ENCODE peak calls at places on chromosomes 7 and 10, in four cellular contexts. R is HL-60; Y is tibial nerve; D is CD4-positive, alpha-beta T cell. M is an unnamed sample.

GRCh38 chr10:49679480-49679893 is at the start of gene C10orf53:
- DNase-seq in R (peak), Y (no peak), D (no peak), M (peak)

GRCh38 chr7:93921190-93921585 is 347 bp upstream of the GNG11 start:
- DNase-seq in R (no peak), Y (no peak), D (no peak), M (no peak)

GRCh38 chr10:95237376-95238170 is 43.5 kb downstream of the ACSM6 start:
- DNase-seq in R (no peak), Y (no peak), D (no peak), M (no peak)

GRCh38 chr7:139078399-139078798 is 31.1 kb downstream of the ZC3HAV1 start:
- DNase-seq in R (no peak), Y (no peak), D (no peak), M (no peak)

GRCh38 chr7:22996470-22996869 is 17.5 kb downstream of the HYCC1 start:
- DNase-seq in R (no peak), Y (no peak), D (no peak), M (no peak)

GRCh38 chr10:132891313-132891712 is 51.1 kb downstream of the CFAP46 start:
- DNase-seq in R (no peak), Y (no peak), D (no peak), M (no peak)

GRCh38 chr10:50846753-50847152 is 38.7 kb downstream of the A1CF start:
- DNase-seq in R (no peak), Y (no peak), D (no peak), M (no peak)

GRCh38 chr10:52768114-52768532 is 4.5 kb downstream of the MBL2 start:
- DNase-seq in R (no peak), Y (no peak), D (no peak), M (no peak)

GRCh38 chr7:45623740-45624391 is 49.7 kb downstream of the ADCY1 start:
- DNase-seq in R (no peak), Y (no peak), D (no peak), M (no peak)

GRCh38 chr10:86362566-86363183 is 3.9 kb downstream of the GRID1 start:
- DNase-seq in R (no peak), Y (no peak), D (no peak), M (no peak)

DNA sequence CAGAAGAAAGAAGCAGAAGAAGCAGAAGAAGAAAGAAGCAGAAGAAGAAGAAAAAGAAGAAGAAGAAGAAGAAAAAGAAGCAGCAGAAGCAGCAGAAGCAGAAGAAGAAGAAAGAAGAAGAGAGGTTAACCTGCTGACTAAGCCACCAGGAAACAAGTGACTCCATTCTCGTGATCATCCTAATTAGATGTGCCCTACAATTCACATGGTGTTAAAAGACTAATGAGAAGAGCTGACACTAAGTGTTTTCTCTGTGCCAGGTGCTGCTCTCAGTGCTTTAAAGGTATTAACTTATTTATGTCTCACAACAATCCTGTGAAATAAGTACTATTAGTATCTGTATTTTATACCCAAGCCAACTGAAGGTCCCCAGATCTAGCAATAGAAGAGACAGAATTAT is 11.4 kb downstream of the CDNF start:
- DNase-seq in R (no peak), Y (no peak), D (no peak), M (no peak)
- H3K27ac ChIP-seq in R (no peak), Y (no peak), D (no peak), M (no peak)

DNA sequence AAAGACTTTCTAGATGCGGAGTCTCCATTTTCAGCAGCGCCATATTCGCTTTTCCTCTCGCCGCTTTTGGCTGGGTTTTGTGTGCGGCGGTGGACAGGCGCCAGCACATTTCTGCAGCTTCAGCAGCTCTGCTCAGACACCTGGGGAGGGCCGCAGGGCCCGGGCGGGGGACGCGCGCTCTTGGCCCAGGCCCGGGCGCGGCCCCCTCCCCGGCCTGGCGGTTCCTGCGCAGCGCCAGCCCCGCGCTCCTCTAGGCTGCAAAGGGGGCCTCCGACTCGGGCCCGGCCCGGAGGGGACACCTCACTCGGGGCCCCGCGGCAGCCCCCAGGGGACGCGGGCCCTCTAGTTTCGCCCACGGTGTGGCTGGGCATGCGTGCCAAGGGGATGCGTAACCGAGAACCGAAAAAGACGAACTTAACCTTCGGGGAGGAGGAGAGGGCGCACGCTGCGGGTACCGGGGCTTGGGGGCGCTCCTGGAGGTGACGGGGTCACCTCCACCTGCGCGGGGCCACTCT is 34.5 kb upstream of the EBLN1 start:
- DNase-seq in R (no peak), Y (peak), D (no peak), M (peak)
- H3K27ac ChIP-seq in R (peak), Y (peak), D (peak), M (peak)

DNA sequence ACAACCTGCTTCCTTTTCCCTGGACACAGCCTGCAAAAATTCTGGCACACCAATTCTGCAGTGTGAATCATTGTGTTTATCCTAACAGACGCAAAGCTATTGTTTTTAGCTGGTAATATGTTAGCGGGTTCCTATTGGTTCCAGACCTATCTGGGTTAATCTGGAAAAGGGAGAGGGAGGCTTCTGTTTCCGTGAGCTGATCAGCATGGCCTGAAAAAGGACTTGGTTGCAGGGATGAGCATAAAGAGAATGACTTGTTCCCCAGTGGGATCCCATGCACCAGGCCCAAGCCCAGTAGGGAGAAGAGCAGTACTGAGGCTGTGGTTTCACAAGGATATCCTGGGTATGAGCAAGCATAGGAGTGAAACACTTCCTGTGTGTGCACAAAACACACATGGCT is 78.4 kb downstream of the PDE1C start:
- DNase-seq in R (no peak), Y (no peak), D (no peak), M (no peak)
- H3K27ac ChIP-seq in R (no peak), Y (no peak), D (no peak), M (no peak)

DNA sequence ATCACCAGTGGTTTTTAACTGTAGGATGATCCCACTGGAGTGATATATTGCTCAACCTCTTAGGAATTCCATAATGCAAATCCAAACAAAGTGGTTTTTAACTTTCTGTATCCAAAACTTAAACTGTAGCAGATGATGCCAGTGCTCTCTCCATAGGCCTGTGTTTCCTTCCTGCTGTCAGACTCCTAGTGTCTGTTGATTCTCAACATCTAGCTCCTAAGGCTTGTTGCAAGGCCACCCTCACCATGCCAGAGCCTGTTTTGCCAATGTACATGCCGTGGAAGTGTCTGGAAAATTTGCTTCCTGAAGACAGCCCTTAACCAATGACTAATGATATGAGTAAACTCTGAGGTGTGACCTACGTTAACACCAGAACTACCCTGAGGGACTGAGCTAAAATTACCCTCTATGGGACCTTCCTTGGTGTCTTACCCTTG is 39.3 kb downstream of the C1GALT1 start:
- DNase-seq in R (no peak), Y (no peak), D (no peak), M (no peak)
- H3K27ac ChIP-seq in R (no peak), Y (no peak), D (no peak), M (no peak)

GRCh38 chr10:28612877-28613276 is 64.4 kb upstream of the BAMBI start:
- DNase-seq in R (no peak), Y (no peak), D (no peak), M (no peak)
- H3K27ac ChIP-seq in R (no peak), Y (no peak), D (no peak), M (no peak)

DNA sequence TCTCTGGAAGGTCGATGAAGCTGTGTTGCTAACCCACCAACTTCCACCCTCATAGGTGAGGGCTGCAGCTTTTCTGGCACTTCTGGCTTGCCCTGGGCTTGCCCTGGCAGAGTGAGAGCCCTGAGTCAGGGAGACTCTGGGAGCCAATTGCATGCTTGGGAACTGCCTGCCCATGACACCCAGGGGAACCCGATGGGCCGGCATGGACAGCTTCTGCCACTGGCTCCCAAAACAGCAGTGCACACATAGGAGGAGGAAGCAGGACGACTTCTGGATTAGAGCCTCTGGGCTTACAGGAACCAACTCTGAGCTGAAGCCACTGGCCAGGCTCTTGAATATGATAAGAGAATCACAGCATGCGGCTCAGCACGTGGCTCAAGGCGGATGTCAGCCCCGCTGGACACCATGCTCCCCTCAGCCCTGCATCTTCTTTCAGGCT is 135.2 kb upstream of the UNC5B start:
- DNase-seq in R (no peak), Y (no peak), D (no peak), M (no peak)
- H3K27ac ChIP-seq in R (no peak), Y (no peak), D (no peak), M (no peak)

GRCh38 chr10:33698028-33698427 is 363.6 kb upstream of the NRP1 start:
- DNase-seq in R (no peak), Y (no peak), D (no peak), M (no peak)
- H3K27ac ChIP-seq in R (no peak), Y (no peak), D (no peak), M (no peak)

GRCh38 chr10:20976891-20977684 is 80.0 kb upstream of the NEBL start:
- DNase-seq in R (no peak), Y (no peak), D (no peak), M (no peak)
- H3K27ac ChIP-seq in R (no peak), Y (no peak), D (no peak), M (no peak)

GRCh38 chr7:2521341-2521745 is 1.8 kb downstream of the LFNG start:
- DNase-seq in R (no peak), Y (no peak), D (no peak), M (no peak)
- H3K27ac ChIP-seq in R (no peak), Y (peak), D (peak), M (peak)

DNA sequence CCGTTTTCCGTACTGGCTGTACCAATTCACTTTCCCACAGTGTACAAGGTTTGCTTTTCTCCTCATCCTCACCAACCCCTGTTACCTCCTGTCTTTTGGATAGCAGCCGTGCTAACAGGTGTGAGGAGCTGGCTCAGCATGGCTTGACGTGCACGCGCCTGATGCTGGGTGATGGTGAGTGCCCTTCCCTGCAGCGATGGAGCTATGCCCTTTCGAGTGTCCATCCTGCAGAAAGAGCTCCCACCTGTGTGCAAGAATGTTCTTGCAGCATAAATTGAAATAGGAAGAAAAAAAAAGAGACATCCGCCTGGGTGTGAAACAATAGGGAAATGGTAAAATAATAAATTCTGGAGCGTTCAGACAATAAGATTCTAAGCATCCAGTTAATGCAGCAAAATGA is 9.5 kb upstream of the UBE3C start:
- DNase-seq in R (no peak), Y (no peak), D (no peak), M (no peak)
- H3K27ac ChIP-seq in R (no peak), Y (no peak), D (no peak), M (no peak)